ENCODE peak calls at places on chromosomes 5 and 9, in five cellular contexts. Q is neuronal stem cell, V is mesenchymal stem cell, M is H9, H is H1. L is an unnamed sample.

GRCh38 chr9:98333703-98334582 is 78.5 kb upstream of the TBC1D2 start:
- DNase-seq in H (no peak), Q (no peak), M (no peak), V (peak; percentile 41), L (no peak)

GRCh38 chr5:63375851-63376250 is 586.4 kb downstream of the HTR1A start:
- DNase-seq in M (no peak), Q (no peak), H (no peak), V (no peak), L (no peak)

GRCh38 chr5:3596261-3596825 is 711 bp downstream of the IRX1 start:
- DNase-seq in Q (no peak), H (no peak), V (no peak), M (peak; percentile 37), L (no peak)

GRCh38 chr5:91556-92263 is at the start of gene PLEKHG4B:
- DNase-seq in Q (peak; percentile 84), H (peak; percentile 82), V (no peak), M (peak; percentile 93), L (peak; percentile 12)

GRCh38 chr9:131275332-131276106 is 791 bp downstream of the FAM78A start:
- DNase-seq in Q (no peak), M (peak; percentile 77), H (no peak), V (no peak), L (peak; percentile 67)

GRCh38 chr5:27328480-27328879 is 290.1 kb upstream of the CDH9 start:
- DNase-seq in V (peak; percentile 87), H (no peak), Q (no peak), M (no peak), L (no peak)

GRCh38 chr5:1564182-1564748 is 40.5 kb upstream of the LPCAT1 start:
- DNase-seq in M (no peak), V (peak; percentile 52), Q (no peak), H (no peak), L (peak; percentile 28)

GRCh38 chr9:16150501-16150900 is 597.7 kb downstream of the CCDC171 start:
- DNase-seq in H (no peak), Q (no peak), V (peak; percentile 76), M (no peak), L (peak; percentile 48)

GRCh38 chr5:69237877-69238276 is 3.2 kb downstream of the CDK7 start:
- DNase-seq in Q (no peak), M (no peak), H (no peak), V (no peak), L (no peak)

GRCh38 chr9:80410106-80410505 is 838.3 kb downstream of the TLE4 start:
- DNase-seq in V (peak; percentile 86), Q (no peak), H (peak; percentile 64), M (peak; percentile 72), L (no peak)

GRCh38 chr5:163105456-163105855 is 331.9 kb upstream of the CCNG1 start:
- DNase-seq in Q (no peak), H (no peak), V (no peak), M (no peak), L (no peak)

GRCh38 chr5:95717439-95717838 is 13.7 kb upstream of the RHOBTB3 start:
- DNase-seq in Q (no peak), H (no peak), M (no peak), V (no peak), L (no peak)
- H2BK5ac ChIP-seq in Q (no peak overlapping the region), H (no peak overlapping the region), M (no peak overlapping the region), V (no peak overlapping the region), L (no peak overlapping the region)

GRCh38 chr5:103571730-103572129 is 9.1 kb upstream of the NUDT12 start:
- DNase-seq in Q (no peak), H (no peak), M (no peak), V (no peak), L (no peak)
- H2BK12ac ChIP-seq in Q (no peak overlapping the region), H (no peak overlapping the region), M (no peak overlapping the region), V (no peak overlapping the region), L (no peak overlapping the region)

DNA sequence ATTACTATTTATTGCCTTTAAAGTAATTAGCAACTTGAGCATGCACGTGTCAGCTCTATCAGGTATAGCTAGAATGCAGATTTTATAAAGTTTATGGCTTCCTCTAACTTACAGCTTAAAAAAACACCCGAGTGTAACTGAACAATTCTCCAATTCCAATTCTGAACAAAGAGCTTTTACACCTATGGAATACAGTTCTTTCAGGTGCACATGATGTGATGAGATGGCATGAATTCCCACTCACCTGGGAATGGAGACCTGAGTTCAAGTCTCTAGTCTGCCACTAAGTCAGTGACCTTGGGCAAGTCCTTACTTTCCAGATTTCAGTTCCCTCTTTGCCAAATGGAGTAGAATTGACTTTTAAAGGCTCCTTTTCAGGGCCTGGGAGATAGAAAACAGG is 1.8 kb downstream of the ZFAND5 start:
- DNase-seq in Q (no peak), H (no peak), V (peak; percentile 17), M (no peak), L (no peak)
- H2BK5ac ChIP-seq in Q (no peak overlapping the region), H (no peak overlapping the region), V (no peak overlapping the region), M (no peak overlapping the region), L (no peak overlapping the region)

DNA sequence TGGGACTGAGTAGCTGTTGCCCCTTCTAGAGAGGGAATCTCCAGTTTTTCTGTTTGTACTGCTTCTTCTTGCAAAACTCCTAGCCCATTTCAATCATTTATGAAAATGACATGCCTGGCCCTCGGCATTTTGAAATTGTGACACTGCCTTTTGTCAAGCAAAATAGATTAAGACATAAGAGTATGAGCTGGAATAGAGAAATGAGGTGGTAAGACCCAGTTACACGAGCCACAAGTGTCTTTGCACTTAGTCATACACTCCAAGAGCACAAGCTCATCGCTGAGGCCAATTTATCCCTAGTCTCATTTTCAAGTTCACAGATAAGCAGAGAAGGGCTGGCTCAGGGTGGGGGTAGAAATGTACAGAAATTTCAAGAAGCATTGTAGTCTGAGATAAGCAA is 40.6 kb upstream of the MAP1B start:
- DNase-seq in Q (no peak), V (peak; percentile 77), M (no peak), H (no peak), L (peak; percentile 96)
- H2BK12ac ChIP-seq in Q (no peak overlapping the region), V (no peak overlapping the region), M (no peak overlapping the region), H (no peak overlapping the region), L (no peak overlapping the region)

DNA sequence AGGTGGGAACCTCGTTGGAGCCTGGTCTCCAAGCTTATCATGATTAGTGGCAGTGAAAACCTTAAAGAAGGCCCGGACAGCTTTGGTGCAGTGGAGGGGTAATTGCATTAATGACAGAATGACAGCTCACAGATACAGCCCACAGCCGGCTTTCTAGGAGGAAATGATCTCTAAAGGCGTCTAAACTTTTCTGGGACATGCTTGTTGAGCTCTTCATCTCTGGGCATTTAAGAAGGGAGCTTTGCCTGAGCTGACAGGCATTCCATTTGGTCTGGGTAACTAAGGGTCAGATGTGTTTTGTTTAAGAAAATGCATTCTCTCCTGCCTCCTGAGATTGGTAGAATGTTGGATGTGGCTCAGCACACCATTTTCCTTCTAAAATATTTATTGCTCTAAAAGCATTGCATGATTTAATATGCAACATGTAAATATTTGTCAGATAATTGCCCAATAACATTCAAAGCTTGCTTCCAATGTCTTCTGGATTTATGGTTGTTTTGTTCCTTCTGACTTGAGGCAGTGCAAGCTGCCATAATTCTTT is 4.0 kb downstream of the ANKRD33B start:
- DNase-seq in M (no peak), V (peak; percentile 59), H (no peak), Q (no peak), L (peak; percentile 49)
- H2BK5ac ChIP-seq in M (no peak overlapping the region), V (no peak overlapping the region), H (no peak overlapping the region), Q (no peak overlapping the region), L (no peak overlapping the region)

DNA sequence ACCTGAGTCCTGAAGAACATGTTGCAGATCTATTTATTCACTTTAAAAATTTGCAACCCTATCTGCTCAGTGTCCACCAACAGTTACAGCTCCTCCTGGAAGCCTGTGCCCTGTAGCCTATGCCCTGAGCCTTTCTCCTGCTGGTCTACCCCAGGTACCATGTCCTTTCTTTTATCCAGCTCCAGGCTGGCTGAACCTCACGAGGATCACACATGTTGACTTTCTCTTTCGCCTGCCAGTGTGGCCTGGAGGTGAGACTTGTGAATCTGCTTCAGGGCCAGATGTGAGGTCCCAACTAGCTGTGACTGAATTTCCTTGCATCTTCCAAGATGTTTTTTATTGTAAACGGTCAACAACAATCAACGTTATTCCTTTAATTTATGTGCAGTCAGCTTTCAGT is 70.7 kb downstream of the GDNF start:
- DNase-seq in H (no peak), Q (no peak), M (no peak), V (no peak), L (no peak)
- H2BK12ac ChIP-seq in H (no peak overlapping the region), Q (no peak overlapping the region), M (no peak overlapping the region), V (no peak overlapping the region), L (peak overlapping the region; percentile 89)

L was measured in trophoblast cell.